ENCODE peak calls at places on chromosomes 5 and 9, in ten cellular contexts. J, M, A, H, T, Y, V, N, C and L are unnamed samples.
A peak's percentile ranks its signal among the peaks of the same experiment; 100 is the strongest.

GRCh38 chr5:75656311-75657003 is 45.2 kb downstream of the ANKDD1B start:
- DNase-seq in J (peak; percentile 13), M (no peak), A (no peak), H (peak; percentile 61), T (no peak), Y (peak; percentile 80), V (peak; percentile 50), N (no peak), C (peak; percentile 49), L (no peak)

GRCh38 chr5:177483994-177484901 is 10.8 kb upstream of the DBN1 start:
- DNase-seq in J (no peak), M (no peak), A (no peak), H (no peak), T (no peak), Y (no peak), V (no peak), N (no peak), C (no peak), L (no peak)

GRCh38 chr9:135971106-135971766 is 10.1 kb upstream of the UBAC1 start:
- DNase-seq in J (no peak), M (no peak), A (no peak), H (peak; percentile 63), T (no peak), Y (no peak), V (no peak), N (no peak), C (no peak), L (no peak)

GRCh38 chr9:101235105-101235866 is 149.5 kb downstream of the BAAT start:
- DNase-seq in J (peak; percentile 81), M (no peak), A (peak; percentile 35), H (peak; percentile 17), T (no peak), Y (peak; percentile 45), V (peak; percentile 48), N (no peak), C (peak; percentile 84), L (peak; percentile 8)

GRCh38 chr5:139747583-139748504 is 47.8 kb upstream of the PSD2 start:
- DNase-seq in J (peak; percentile 70), M (no peak), A (no peak), H (peak; percentile 57), T (peak; percentile 77), Y (no peak), V (peak; percentile 33), N (peak; percentile 41), C (no peak), L (peak; percentile 62)

GRCh38 chr9:94150279-94150828 is 66.1 kb downstream of the PTPDC1 start:
- DNase-seq in J (no peak), M (no peak), A (no peak), H (no peak), T (no peak), Y (no peak), V (no peak), N (no peak), C (no peak), L (no peak)

GRCh38 chr5:1757511-1757910 is 42.1 kb downstream of the MRPL36 start:
- DNase-seq in J (no peak), M (no peak), A (no peak), H (no peak), T (peak; percentile 37), Y (no peak), V (no peak), N (no peak), C (no peak), L (no peak)

GRCh38 chr9:19161257-19162025 is 34.1 kb upstream of the PLIN2 start:
- DNase-seq in J (peak; percentile 15), M (no peak), A (peak; percentile 93), H (peak; percentile 72), T (no peak), Y (peak; percentile 99), V (peak; percentile 97), N (peak; percentile 73), C (peak; percentile 96), L (peak; percentile 40)

GRCh38 chr9:3502560-3503398 is 23.0 kb downstream of the RFX3 start:
- DNase-seq in J (no peak), M (no peak), A (peak; percentile 38), H (peak; percentile 5), T (no peak), Y (peak; percentile 80), V (no peak), N (no peak), C (no peak), L (no peak)

GRCh38 chr9:78971505-78971904 is 600.3 kb upstream of the TLE4 start:
- DNase-seq in J (peak; percentile 20), M (no peak), A (no peak), H (no peak), T (no peak), Y (no peak), V (no peak), N (no peak), C (no peak), L (no peak)

GRCh38 chr9:16060457-16061129 is 507.8 kb downstream of the CCDC171 start:
- DNase-seq in J (no peak), M (no peak), A (no peak), H (no peak), T (no peak), Y (peak; percentile 24), V (no peak), N (no peak), C (no peak), L (no peak)

GRCh38 chr9:133506653-133507038 is 18.1 kb downstream of the MYMK start:
- DNase-seq in J (no peak), M (no peak), A (peak; percentile 31), H (peak; percentile 86), T (no peak), Y (no peak), V (peak; percentile 92), N (no peak), C (no peak), L (peak; percentile 44)